ENCODE peak calls at places on chromosomes 4 and X, in four cellular contexts. V is HepG2, C is K562, I is H1. K is an unnamed sample.

GRCh38 chr4:13558881-13559280 is 14.6 kb upstream of the NKX3-2 start:
- DNase-seq in V (no peak), C (no peak), I (no peak), K (no peak)

GRCh38 chr4:74098628-74098995 is 383 bp downstream of the CXCL2 start:
- DNase-seq in V (no peak), C (peak; percentile 37), I (no peak), K (no peak)

GRCh38 chrX:69085826-69086225 is 79.4 kb downstream of the PJA1 start:
- DNase-seq in V (no peak), C (no peak), I (no peak), K (no peak)

GRCh38 chr4:108941914-108942379 is 179.1 kb upstream of the ETNPPL start:
- DNase-seq in V (no peak), C (no peak), I (no peak), K (no peak)

GRCh38 chrX:122113376-122113775 is 1066.0 kb downstream of the GLUD2 start:
- DNase-seq in V (no peak), C (no peak), I (no peak), K (no peak)

GRCh38 chrX:69262036-69262905 is 97.0 kb upstream of the PJA1 start:
- DNase-seq in V (no peak), C (no peak), I (no peak), K (no peak)

GRCh38 chrX:70079297-70079696 is 17.0 kb downstream of the OTUD6A start:
- DNase-seq in V (no peak), C (no peak), I (no peak), K (no peak)

GRCh38 chr4:184237612-184238011 is 19.9 kb upstream of the ENPP6 start:
- DNase-seq in V (no peak), C (peak; percentile 22), I (no peak), K (no peak)

GRCh38 chr4:95742872-95743271 is 97.0 kb upstream of the PDHA2 start:
- DNase-seq in V (no peak), C (no peak), I (no peak), K (no peak)

GRCh38 chr4:141415651-141416050 is 195.0 kb downstream of the ZNF330 start:
- DNase-seq in V (no peak), C (no peak), I (no peak), K (no peak)

GRCh38 chr4:3392319-3392718 is 49.4 kb upstream of the HGFAC start:
- DNase-seq in V (no peak), C (no peak), I (no peak), K (no peak)

GRCh38 chrX:137031517-137032377 is 2.0 kb downstream of the GPR101 start:
- DNase-seq in V (no peak), C (peak; percentile 35), I (no peak), K (peak; percentile 5)

GRCh38 chr4:182276214-182277109 is 33.3 kb downstream of the TENM3 start:
- DNase-seq in V (no peak), C (no peak), I (no peak), K (no peak)

GRCh38 chrX:133610056-133610455 is 194.8 kb upstream of the GPC4 start:
- DNase-seq in V (no peak), C (no peak), I (no peak), K (no peak)

GRCh38 chrX:148540114-148540513 is 39.7 kb downstream of the AFF2 start:
- DNase-seq in V (no peak), C (peak; percentile 53), I (no peak), K (no peak)

GRCh38 chr4:121736735-121737351 is 28.1 kb downstream of the SMIM43 start:
- DNase-seq in V (peak; percentile 61), C (peak; percentile 68), I (no peak), K (no peak)

GRCh38 chr4:123327346-123327745 is 69.2 kb upstream of the SPRY1 start:
- DNase-seq in V (no peak), C (no peak), I (no peak), K (no peak)

GRCh38 chr4:175071123-175071522 is 153.0 kb downstream of the ADAM29 start:
- DNase-seq in V (no peak), C (no peak), I (no peak), K (no peak)

GRCh38 chr4:34279011-34279410 is 1965.3 kb downstream of the ARAP2 start:
- DNase-seq in V (no peak), C (no peak), I (no peak), K (no peak)

GRCh38 chr4:105122334-105122733 is 24.3 kb upstream of the TET2 start:
- DNase-seq in V (no peak), C (peak; percentile 14), I (no peak), K (no peak)

GRCh38 chr4:3451956-3452355 is 10.2 kb downstream of the HGFAC start:
- DNase-seq in V (no peak), C (no peak), I (no peak), K (no peak)

GRCh38 chr4:17058506-17058905 is 160.1 kb upstream of the LDB2 start:
- DNase-seq in V (no peak), C (no peak), I (no peak), K (no peak)

GRCh38 chrX:110163488-110163887 is 154.4 kb downstream of the AMMECR1 start:
- DNase-seq in V (no peak), C (no peak), I (no peak), K (no peak)

GRCh38 chr4:169756971-169757574 is 671 bp downstream of the HPF1 start:
- DNase-seq in V (peak; percentile 1), C (peak; percentile 37), I (no peak), K (no peak)

GRCh38 chr4:163087805-163088204 is 78.9 kb downstream of the NAF1 start:
- DNase-seq in V (no peak), C (no peak), I (no peak), K (no peak)

GRCh38 chrX:24465524-24465850 is 401 bp downstream of the PDK3 start:
- DNase-seq in V (no peak), C (no peak), I (no peak), K (no peak)

GRCh38 chr4:186201535-186202230 is 10.3 kb downstream of the CYP4V2 start:
- DNase-seq in V (peak; percentile 59), C (peak; percentile 44), I (no peak), K (no peak)

GRCh38 chrX:129581904-129582303 is 41.8 kb downstream of the OCRL start:
- DNase-seq in V (no peak), C (no peak), I (no peak), K (no peak)

GRCh38 chrX:97538745-97539144 is 655.0 kb downstream of the RPA4 start:
- DNase-seq in V (no peak), C (no peak), I (no peak), K (no peak)

GRCh38 chrX:97539970-97540519 is 656.3 kb downstream of the RPA4 start:
- DNase-seq in V (peak; percentile 78), C (no peak), I (no peak), K (no peak)
- TF ChIP-seq CBX5 in V (no peak), C (no peak), I (no peak), K (no peak)

GRCh38 chrX:150770623-150771022 is 77.4 kb downstream of the MTMR1 start:
- DNase-seq in V (no peak), C (no peak), I (no peak), K (no peak)

GRCh38 chrX:150773117-150773516 is 79.9 kb downstream of the MTMR1 start:
- DNase-seq in V (no peak), C (no peak), I (no peak), K (no peak)

GRCh38 chrX:150773634-150774033 is 80.4 kb downstream of the MTMR1 start:
- DNase-seq in V (no peak), C (no peak), I (no peak), K (no peak)

GRCh38 chrX:150771116-150771515 is 77.9 kb downstream of the MTMR1 start:
- DNase-seq in V (no peak), C (no peak), I (no peak), K (no peak)

DNA sequence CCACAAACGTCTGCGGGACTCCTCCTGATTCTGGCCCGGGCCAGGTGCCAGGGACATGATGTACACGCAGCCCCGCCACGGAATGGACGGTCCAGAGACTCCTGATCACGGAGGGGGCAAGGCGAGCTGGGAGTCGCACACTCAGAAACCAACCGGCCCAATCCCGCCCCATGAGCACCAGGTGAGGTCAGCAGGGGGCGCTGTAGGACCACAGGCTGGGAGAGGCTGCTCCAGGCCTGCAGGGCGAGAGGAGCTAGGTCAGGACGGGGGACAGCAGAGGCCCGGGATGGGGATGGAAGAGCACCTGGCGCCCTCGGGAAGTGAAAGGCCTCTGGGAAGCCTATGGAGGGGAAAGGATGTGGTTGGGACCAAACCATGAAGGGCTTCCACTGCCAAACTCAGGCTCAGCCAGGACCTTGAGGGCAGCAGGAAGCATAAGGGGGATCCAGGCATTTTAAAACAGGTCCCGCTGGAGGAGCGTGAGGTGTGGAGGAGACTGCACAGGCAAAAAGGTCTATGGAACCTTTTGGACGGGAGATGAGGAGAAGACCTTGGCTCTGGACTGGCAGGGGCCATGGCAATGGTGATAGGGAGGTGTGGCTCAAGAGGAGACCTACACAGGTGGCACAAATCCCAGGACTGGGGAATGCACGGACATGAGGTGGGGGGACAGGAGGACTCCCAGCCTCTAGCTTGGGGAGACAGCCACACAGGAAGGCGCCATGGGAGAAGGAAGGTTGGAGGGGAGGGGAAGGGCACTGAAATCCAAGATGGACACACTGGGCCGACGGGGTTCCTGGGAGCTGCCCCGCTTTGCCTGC is 79.2 kb downstream of the MTMR1 start:
- DNase-seq in V (peak; percentile 36), C (peak; percentile 81), I (peak; percentile 21), K (no peak)
- TF ChIP-seq CBX5 in V (no peak), C (no peak), I (no peak), K (no peak)

GRCh38 chr4:144178414-144178813 is 37.9 kb upstream of the GYPA start:
- DNase-seq in V (no peak), C (no peak), I (no peak), K (no peak)
- TF ChIP-seq CBX5 in V (no peak), C (no peak), I (no peak), K (no peak)

GRCh38 chrX:15404712-15405111 is 20.5 kb upstream of the VEGFD start:
- DNase-seq in V (no peak), C (peak; percentile 12), I (no peak), K (no peak)

GRCh38 chrX:15395794-15396193 is 11.6 kb upstream of the VEGFD start:
- DNase-seq in V (no peak), C (no peak), I (no peak), K (no peak)

GRCh38 chrX:15398874-15399273 is 14.7 kb upstream of the VEGFD start:
- DNase-seq in V (no peak), C (no peak), I (no peak), K (no peak)

GRCh38 chrX:15401373-15401772 is 17.2 kb upstream of the VEGFD start:
- DNase-seq in V (no peak), C (no peak), I (no peak), K (no peak)

GRCh38 chrX:15399901-15400500 is 15.8 kb upstream of the VEGFD start:
- DNase-seq in V (peak; percentile 4), C (no peak), I (no peak), K (no peak)
- TF ChIP-seq CBX5 in V (no peak), C (no peak), I (no peak), K (no peak)

GRCh38 chrX:9885150-9885549 is 82.0 kb upstream of the CLDN34 start:
- DNase-seq in V (peak; percentile 30), C (peak; percentile 48), I (no peak), K (no peak)
- TF ChIP-seq CBX5 in V (no peak), C (no peak), I (no peak), K (no peak)